ENCODE peak calls at places on chromosomes 2 and 18, in four cellular contexts. W, B, I and O are unnamed samples.
A peak's percentile ranks its signal among the peaks of the same experiment; 100 is the strongest.

GRCh38 chr2:184178229-184178628 is 420.1 kb upstream of the ZNF804A start:
- DNase-seq in B (no peak), I (no peak), W (no peak), O (no peak)

GRCh38 chr18:10863026-10863425 is 286.3 kb downstream of the PIEZO2 start:
- DNase-seq in B (no peak), W (no peak), I (no peak), O (no peak)

GRCh38 chr18:25074925-25075693 is 276.9 kb downstream of the ZNF521 start:
- DNase-seq in B (no peak), W (no peak), I (no peak), O (no peak)

GRCh38 chr2:111903930-111904439 is 5.6 kb downstream of the MERTK start:
- DNase-seq in I (no peak), B (no peak), W (peak; percentile 2), O (no peak)

GRCh38 chr2:56460508-56460907 is 276.7 kb downstream of the CCDC85A start:
- DNase-seq in W (no peak), I (no peak), B (no peak), O (no peak)

GRCh38 chr18:44740000-44740399 is 59.3 kb downstream of the SETBP1 start:
- DNase-seq in W (no peak), I (no peak), B (no peak), O (no peak)

GRCh38 chr18:76857476-76857875 is 35.1 kb downstream of the ZNF236 start:
- DNase-seq in B (no peak), W (no peak), I (no peak), O (no peak)

GRCh38 chr18:70279470-70279869 is 9.4 kb upstream of the SOCS6 start:
- DNase-seq in B (no peak), I (no peak), W (no peak), O (no peak)

GRCh38 chr18:37540424-37541121 is 25.0 kb downstream of the CELF4 start:
- DNase-seq in I (no peak), W (no peak), B (no peak), O (no peak)

GRCh38 chr2:140383781-140384180 is 1603.6 kb upstream of the NXPH2 start:
- DNase-seq in W (no peak), I (no peak), B (no peak), O (no peak)

GRCh38 chr18:63051928-63052327 is 267.6 kb downstream of the BCL2 start:
- DNase-seq in B (no peak), W (no peak), I (no peak), O (no peak)

GRCh38 chr2:135093192-135093591 is 41.1 kb downstream of the RAB3GAP1 start:
- DNase-seq in W (no peak), I (no peak), B (no peak), O (no peak)

GRCh38 chr2:161434127-161434526 is 18.0 kb downstream of the TBR1 start:
- DNase-seq in W (no peak), B (no peak), I (no peak), O (no peak)

GRCh38 chr2:161432107-161432506 is 16.0 kb downstream of the TBR1 start:
- DNase-seq in I (no peak), W (no peak), B (no peak), O (no peak)

GRCh38 chr2:161438598-161438997 is 22.5 kb downstream of the TBR1 start:
- DNase-seq in I (no peak), W (no peak), B (no peak), O (no peak)

GRCh38 chr2:161430416-161430815 is 14.3 kb downstream of the TBR1 start:
- DNase-seq in I (no peak), W (no peak), B (no peak), O (no peak)

GRCh38 chr2:161436411-161436810 is 20.3 kb downstream of the TBR1 start:
- DNase-seq in B (no peak), W (no peak), I (no peak), O (no peak)
- TF ChIP-seq ZNF274 in B (no peak), W (no peak), I (no peak), O (no peak)

GRCh38 chr2:105373895-105374401 is 24.9 kb downstream of the FHL2 start:
- DNase-seq in I (peak; percentile 66), B (no peak), W (no peak), O (no peak)
- H3K4me1 ChIP-seq in I (peaks cover 13% of the 10 kb centered on the region), B (no peaks in the 10 kb centered on the region), W (no peaks in the 10 kb centered on the region), O (peaks cover 8% of the 10 kb centered on the region)

GRCh38 chr2:232134939-232135338 is 173.4 kb downstream of the DIS3L2 start:
- DNase-seq in W (no peak), I (no peak), B (no peak), O (no peak)
- TF ChIP-seq ZNF274 in W (no peak), I (no peak), B (no peak), O (no peak)

DNA sequence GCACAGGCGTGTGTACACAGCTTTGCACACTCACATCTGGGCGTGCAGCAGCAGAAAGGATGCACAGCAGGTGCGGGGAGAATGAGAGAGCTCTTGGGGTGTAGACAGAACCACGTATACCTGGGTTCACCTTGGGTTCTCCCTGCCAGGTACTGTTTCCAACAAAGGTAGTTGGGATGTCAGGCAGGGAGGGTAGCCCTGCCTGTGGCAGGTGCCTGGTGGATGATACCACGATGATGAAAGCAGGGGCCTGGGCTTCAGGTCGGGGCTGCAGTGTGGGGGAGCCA is 6.5 kb upstream of the ARID5A start:
- DNase-seq in I (no peak), W (no peak), B (no peak), O (no peak)
- H3K4me1 ChIP-seq in I (peaks cover 80% of the 10 kb centered on the region), W (peaks cover 18% of the 10 kb centered on the region), B (peaks cover 12% of the 10 kb centered on the region), O (peaks cover 16% of the 10 kb centered on the region)

DNA sequence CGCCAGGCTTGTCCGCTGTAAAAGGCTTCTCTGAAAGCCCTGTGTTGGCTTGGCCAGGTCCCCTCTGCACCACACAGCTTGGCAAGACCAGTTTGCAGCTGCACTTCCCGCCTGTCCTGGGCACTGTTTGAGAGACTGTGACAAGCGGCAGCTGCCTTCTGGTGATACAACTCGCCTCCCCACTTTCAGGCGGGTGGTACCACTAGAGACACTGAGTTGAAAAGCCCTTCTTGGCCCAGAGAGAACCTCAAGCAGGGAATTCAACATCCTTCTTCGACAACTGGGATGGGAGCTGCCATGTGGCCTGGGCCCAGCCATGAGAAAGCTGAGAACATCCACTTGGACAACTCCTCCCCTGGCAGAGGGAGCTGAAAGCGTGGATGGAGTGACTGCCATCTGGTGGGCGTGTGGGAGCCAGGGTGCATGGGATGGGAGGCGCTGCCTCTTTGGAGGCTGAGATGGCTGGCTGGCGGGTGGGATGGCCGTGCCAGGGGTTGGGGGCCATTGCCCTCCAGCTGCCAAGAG is 125.5 kb upstream of the REV1 start:
- DNase-seq in B (peak; percentile 21), W (no peak), I (no peak), O (no peak)
- TF ChIP-seq ZNF274 in B (no peak), W (no peak), I (no peak), O (no peak)

GRCh38 chr18:32293107-32293506 is 103.3 kb downstream of the MEP1B start:
- DNase-seq in B (no peak), I (no peak), W (no peak), O (no peak)

GRCh38 chr18:32287249-32287648 is 97.4 kb downstream of the MEP1B start:
- DNase-seq in W (no peak), B (no peak), I (no peak), O (no peak)

GRCh38 chr18:32287873-32288272 is 98.0 kb downstream of the MEP1B start:
- DNase-seq in B (no peak), I (no peak), W (no peak), O (no peak)

GRCh38 chr18:32286749-32287148 is 96.9 kb downstream of the MEP1B start:
- DNase-seq in I (no peak), B (no peak), W (no peak), O (no peak)

DNA sequence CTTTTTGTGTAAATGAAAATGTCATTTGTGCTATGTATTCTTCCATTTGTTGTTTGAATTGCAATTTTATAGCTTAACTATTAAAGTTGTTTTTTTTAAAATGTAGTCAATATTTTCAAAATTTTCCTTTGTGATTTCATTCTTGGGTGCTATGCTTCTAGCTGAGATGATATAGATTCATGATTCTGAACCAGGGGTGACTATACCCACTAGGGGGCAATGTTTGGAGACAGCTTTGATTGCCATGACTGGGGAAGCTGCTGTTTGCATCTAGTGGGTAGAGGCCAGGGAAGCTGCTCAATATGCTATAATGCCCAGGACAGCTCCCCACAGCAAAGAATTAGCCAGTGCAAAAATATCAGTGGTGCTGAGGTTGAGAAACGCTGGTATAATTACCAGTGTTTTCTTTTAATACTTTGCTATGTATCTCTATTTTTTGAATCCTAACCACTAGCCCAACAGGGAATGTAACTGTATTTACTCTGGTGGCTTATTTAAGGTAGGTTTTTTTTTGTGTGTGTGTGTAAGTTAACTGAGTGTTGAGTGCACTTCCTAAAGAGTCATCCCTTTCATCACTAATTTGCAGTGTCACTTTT is 99.7 kb downstream of the MEP1B start:
- DNase-seq in I (no peak), W (no peak), B (peak; percentile 63), O (peak; percentile 36)
- H3K4me1 ChIP-seq in I (no peaks in the 10 kb centered on the region), W (no peaks in the 10 kb centered on the region), B (peaks cover 2% of the 10 kb centered on the region), O (no peaks in the 10 kb centered on the region)